ENCODE peak calls at places on chromosomes 11 and 22, in five cellular contexts. Y is epithelial cell of esophagus, V is epithelial cell of proximal tubule, O is cardiac fibroblast, L is transverse colon. S is an unnamed sample.

GRCh38 chr11:63670738-63671321 is 346 bp downstream of the ATL3 start:
- DNase-seq in Y (peak), V (no peak), L (peak), O (peak), S (peak)

GRCh38 chr11:78828582-78829520 is 254.2 kb upstream of the NARS2 start:
- DNase-seq in V (no peak), Y (peak), L (no peak), O (peak), S (no peak)

GRCh38 chr11:118621071-118621815 is 13.8 kb downstream of the PHLDB1 start:
- DNase-seq in Y (peak), O (peak), V (no peak), L (peak), S (peak)

GRCh38 chr11:82873919-82874333 is 26.3 kb downstream of the PRCP start:
- DNase-seq in V (no peak), Y (no peak), O (peak), L (no peak), S (no peak)

GRCh38 chr11:8248786-8249185 is 14.9 kb downstream of the LMO1 start:
- DNase-seq in L (no peak), Y (no peak), O (no peak), V (no peak), S (no peak)

GRCh38 chr11:2088746-2089535 is 50.2 kb downstream of the IGF2 start:
- DNase-seq in O (no peak), Y (no peak), V (no peak), L (no peak), S (peak)

GRCh38 chr22:25347752-25348102 is 128.3 kb downstream of the CRYBB2 start:
- DNase-seq in L (no peak), V (no peak), O (no peak), Y (no peak), S (no peak)

GRCh38 chr22:30445438-30445936 is 19.9 kb downstream of the MTFP1 start:
- DNase-seq in L (no peak), O (no peak), Y (peak), V (no peak), S (no peak)

GRCh38 chr11:30983143-30983542 is 386.4 kb downstream of the DCDC1 start:
- DNase-seq in Y (no peak), L (no peak), V (no peak), O (no peak), S (no peak)

GRCh38 chr11:67278939-67279588 is 10.0 kb upstream of the ANKRD13D start:
- DNase-seq in V (no peak), L (no peak), Y (no peak), O (no peak), S (no peak)

GRCh38 chr22:23113847-23114720 is 27.7 kb downstream of the RSPH14 start:
- DNase-seq in L (no peak), O (no peak), V (no peak), Y (no peak), S (no peak)

GRCh38 chr11:130876931-130877330 is 39.3 kb downstream of the SNX19 start:
- DNase-seq in L (no peak), O (no peak), Y (no peak), V (no peak), S (no peak)

GRCh38 chr22:24060375-24060788 is 49.3 kb downstream of the CABIN1 start:
- DNase-seq in O (peak), V (peak), Y (peak), L (no peak), S (peak)

GRCh38 chr11:3126207-3126865 is 38.8 kb downstream of the OSBPL5 start:
- DNase-seq in O (peak), V (no peak), Y (peak), L (peak), S (no peak)

GRCh38 chr11:2202071-2202899 is 30.7 kb upstream of the TH start:
- DNase-seq in V (no peak), O (no peak), Y (peak), L (peak), S (no peak)

GRCh38 chr11:111298466-111299110 is at the start of gene POU2AF3:
- DNase-seq in L (no peak), O (no peak), V (no peak), Y (no peak), S (peak)

GRCh38 chr11:117959438-117960149 is 26.6 kb upstream of the IL10RA start:
- DNase-seq in L (no peak), O (no peak), Y (no peak), V (no peak), S (no peak)

GRCh38 chr11:47879259-47880184 is 31.4 kb upstream of the NUP160 start:
- DNase-seq in O (no peak), Y (no peak), V (no peak), L (no peak), S (no peak)

GRCh38 chr11:8168485-8169257 is at the start of gene RIC3:
- DNase-seq in V (no peak), L (peak), O (no peak), Y (no peak), S (peak)

GRCh38 chr11:43116071-43116470 is 195.7 kb upstream of the API5 start:
- DNase-seq in Y (no peak), V (no peak), L (no peak), O (no peak), S (no peak)

GRCh38 chr11:43124272-43124920 is 187.4 kb upstream of the API5 start:
- DNase-seq in L (no peak), O (no peak), Y (no peak), V (no peak), S (no peak)

GRCh38 chr11:43123443-43123842 is 188.4 kb upstream of the API5 start:
- DNase-seq in O (no peak), Y (no peak), V (no peak), L (no peak), S (no peak)

DNA sequence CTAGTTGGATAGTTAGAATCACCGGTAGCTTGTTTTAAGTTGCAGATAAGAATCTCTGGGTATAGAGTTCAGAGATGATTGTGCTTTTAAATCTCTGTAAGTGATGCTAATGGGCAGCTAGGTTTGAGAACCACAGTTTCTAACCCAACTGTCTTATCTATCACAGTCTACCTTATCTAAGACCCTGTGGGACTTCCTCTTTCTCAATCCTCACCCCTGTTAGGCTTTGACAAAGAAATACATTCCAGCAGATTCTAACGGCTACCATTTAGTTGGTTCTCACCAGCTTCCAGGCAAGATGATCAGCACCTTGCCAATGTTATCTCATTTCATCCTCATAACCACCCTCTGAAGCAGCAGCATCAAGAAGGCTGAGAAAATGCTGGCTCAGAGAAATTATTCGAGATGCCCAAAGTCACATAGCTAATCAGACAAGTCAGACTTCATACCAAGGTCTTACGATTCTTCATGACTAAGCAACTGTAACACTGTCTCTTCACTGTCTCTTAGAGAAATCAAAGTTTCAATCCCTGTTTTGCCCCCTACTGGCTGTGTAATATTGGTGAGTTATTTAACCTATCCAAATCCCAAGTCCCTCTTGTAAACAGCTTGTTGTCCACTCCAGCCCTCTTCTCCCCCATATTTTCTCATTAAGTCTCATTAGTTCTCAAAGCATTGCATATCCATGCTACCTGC is 192.4 kb upstream of the API5 start:
- DNase-seq in L (no peak), O (no peak), V (no peak), Y (peak), S (no peak)
- TF ChIP-seq CTCF in L (no peak), O (no peak), V (no peak), Y (no peak), S (no peak)

GRCh38 chr11:18802381-18803257 is 11.0 kb upstream of the PTPN5 start:
- DNase-seq in V (peak), L (peak), Y (peak), O (peak), S (peak)
- TF ChIP-seq CTCF in V (peak), L (peak), Y (peak), O (peak), S (peak)

DNA sequence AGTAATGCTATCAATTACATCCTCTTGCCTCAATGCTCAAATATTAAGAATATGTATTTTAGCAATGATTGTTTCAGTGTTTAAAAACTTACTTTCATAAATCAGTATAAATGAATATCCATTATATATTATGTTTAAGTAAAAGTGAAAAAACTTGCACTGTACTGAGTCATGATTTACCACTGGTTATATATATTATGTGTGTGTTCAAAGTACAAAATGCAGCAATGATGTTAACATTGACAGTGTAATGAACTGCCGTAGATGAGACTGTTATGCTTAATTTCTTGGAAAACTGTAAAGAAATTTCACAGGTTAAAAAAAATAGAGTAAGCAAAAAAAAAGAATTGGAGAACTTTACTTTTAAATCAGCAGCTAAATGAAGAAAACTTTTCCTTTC is 8.7 kb downstream of the LIN7C start:
- DNase-seq in L (no peak), Y (no peak), O (no peak), V (no peak), S (no peak)
- TF ChIP-seq CTCF in L (no peak), Y (no peak), O (no peak), V (no peak), S (no peak)

GRCh38 chr11:612961-613300 is 2.8 kb downstream of the IRF7 start:
- DNase-seq in O (no peak), Y (no peak), V (no peak), L (no peak), S (no peak)

GRCh38 chr11:614091-614582 is 1.6 kb downstream of the IRF7 start:
- DNase-seq in O (no peak), Y (no peak), L (peak), V (no peak), S (no peak)

GRCh38 chr11:611001-611996 is 4.5 kb downstream of the IRF7 start:
- DNase-seq in L (no peak), Y (no peak), V (no peak), O (no peak), S (peak)

GRCh38 chr11:613369-613968 is 2.3 kb downstream of the IRF7 start:
- DNase-seq in O (peak), L (peak), Y (peak), V (no peak), S (peak)

GRCh38 chr11:612201-612960 is 3.4 kb downstream of the IRF7 start:
- DNase-seq in V (no peak), Y (peak), L (peak), O (peak), S (peak)
- TF ChIP-seq CTCF in V (peak), Y (peak), L (peak), O (peak), S (peak)

DNA sequence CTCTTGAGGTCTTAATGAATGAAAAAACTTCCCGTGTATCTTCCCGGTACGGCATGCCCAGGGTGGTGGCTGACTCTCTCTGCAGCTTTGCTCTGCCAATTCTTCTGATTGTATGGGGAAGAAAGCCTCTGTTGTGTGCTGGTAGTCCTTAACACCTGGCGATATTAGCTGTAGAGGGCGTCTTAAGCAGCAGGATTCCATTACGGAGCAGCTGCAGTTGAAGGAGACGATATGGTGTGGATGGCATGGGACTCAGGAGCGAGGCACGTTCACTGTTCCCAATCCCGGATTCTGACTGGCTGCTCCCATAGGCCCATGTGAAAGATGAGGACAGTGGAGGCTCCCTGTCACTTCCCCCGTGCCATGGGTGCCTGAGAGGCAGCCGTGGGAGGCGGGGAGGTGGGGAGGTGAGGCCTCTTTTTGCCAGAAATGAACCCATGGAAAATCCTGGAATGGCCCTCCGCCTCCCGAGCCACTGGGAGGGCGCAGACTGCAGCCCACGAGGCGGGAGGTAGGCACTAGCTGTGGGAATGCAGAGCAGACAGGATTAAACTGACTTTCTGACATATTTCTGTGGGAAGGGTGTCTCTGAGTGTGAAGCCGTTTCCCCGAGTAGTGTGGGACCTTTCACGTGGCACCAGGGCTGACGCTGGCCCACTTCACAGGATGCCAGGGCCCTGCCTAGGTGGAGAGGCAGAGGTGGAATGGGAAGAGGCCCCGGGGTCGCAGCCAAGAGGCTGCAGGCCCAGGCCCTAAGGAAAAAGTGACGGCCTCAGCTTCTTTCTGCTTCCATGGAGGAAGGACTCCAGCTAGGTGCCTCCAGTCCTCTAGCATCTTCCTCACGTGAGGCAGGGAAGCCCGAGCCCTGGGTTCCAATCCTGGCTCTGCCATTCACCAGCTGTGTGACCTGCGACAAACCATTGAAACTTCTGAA is 121.4 kb upstream of the CD82 start:
- DNase-seq in Y (no peak), V (no peak), L (no peak), O (no peak), S (no peak)
- TF ChIP-seq CTCF in Y (no peak), V (no peak), L (no peak), O (no peak), S (no peak)

DNA sequence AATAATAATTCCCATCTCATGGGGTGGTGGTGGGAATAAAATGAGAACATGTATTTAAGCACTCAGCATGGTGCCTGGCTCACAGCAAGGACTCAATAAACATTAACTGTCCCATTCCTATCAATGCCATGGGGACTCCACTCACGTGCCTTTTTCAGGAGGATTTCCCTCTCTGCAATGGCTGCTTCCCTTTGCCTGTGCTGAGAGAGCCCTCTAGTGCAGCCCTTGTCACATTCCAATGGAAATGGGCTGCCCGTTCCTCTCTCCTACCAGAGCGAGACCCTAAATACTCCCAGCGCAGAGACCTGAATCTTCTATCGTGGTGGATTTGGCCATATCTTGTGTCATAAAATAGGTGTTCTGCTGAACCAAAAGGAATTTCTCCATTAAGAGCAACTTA is 621.5 kb upstream of the B3GAT1 start:
- DNase-seq in O (peak), L (no peak), Y (no peak), V (no peak), S (peak)
- TF ChIP-seq CTCF in O (no peak), L (peak), Y (no peak), V (peak), S (no peak)

GRCh38 chr22:45242778-45243191 is 2.1 kb upstream of the KIAA0930 start:
- DNase-seq in V (no peak), O (peak), Y (peak), L (peak), S (no peak)
- TF ChIP-seq CTCF in V (peak), O (peak), Y (peak), L (no peak), S (no peak)

GRCh38 chr22:50221410-50222300 is 20.8 kb downstream of the SELENOO start:
- DNase-seq in Y (no peak), O (no peak), V (no peak), L (no peak), S (no peak)
- TF ChIP-seq CTCF in Y (no peak), O (no peak), V (no peak), L (no peak), S (no peak)